ENCODE peak calls at places on chromosomes 16 and 17, in seven cellular contexts. Y, R, B, X, T, V and C are unnamed samples.

GRCh38 chr16:2934450-2934849 is 22.7 kb downstream of the FLYWCH1 start:
- DNase-seq in B (no peak), X (no peak), R (no peak), V (no peak), Y (no peak), T (no peak), C (no peak)

GRCh38 chr17:29617125-29617480 is 5.6 kb downstream of the CORO6 start:
- DNase-seq in V (peak; percentile 90), T (no peak), B (peak; percentile 84), Y (no peak), R (no peak), X (peak; percentile 91), C (peak; percentile 92)

GRCh38 chr17:62668091-62668804 is 40.8 kb downstream of the MRC2 start:
- DNase-seq in T (no peak), X (no peak), B (no peak), R (no peak), Y (no peak), V (no peak), C (no peak)

GRCh38 chr16:12679660-12680272 is 123.9 kb downstream of the CPPED1 start:
- DNase-seq in X (no peak), B (no peak), V (no peak), R (no peak), Y (no peak), T (no peak), C (no peak)

GRCh38 chr17:12592941-12593340 is 72.7 kb upstream of the MYOCD start:
- DNase-seq in B (no peak), T (no peak), X (no peak), R (no peak), V (no peak), Y (no peak), C (no peak)

GRCh38 chr17:75619506-75620431 is 13.5 kb upstream of the SMIM5 start:
- DNase-seq in X (peak; percentile 96), B (peak; percentile 75), R (no peak), V (no peak), T (no peak), Y (no peak), C (no peak)

GRCh38 chr17:36941265-36942021 is 4.2 kb downstream of the LHX1 start:
- DNase-seq in X (peak; percentile 74), Y (no peak), T (no peak), R (no peak), V (no peak), B (no peak), C (peak; percentile 22)

GRCh38 chr17:40560592-40561293 is 4.5 kb downstream of the CCR7 start:
- DNase-seq in R (peak; percentile 88), B (no peak), V (no peak), Y (no peak), T (no peak), X (no peak), C (no peak)

GRCh38 chr17:9670596-9670995 is 25.3 kb downstream of the USP43 start:
- DNase-seq in V (no peak), R (no peak), B (no peak), Y (no peak), T (no peak), X (no peak), C (no peak)

GRCh38 chr17:42809250-42809649 is 10.6 kb downstream of the CNTD1 start:
- DNase-seq in V (no peak), B (peak; percentile 49), T (peak; percentile 73), Y (peak; percentile 57), X (no peak), R (no peak), C (no peak)

GRCh38 chr17:77409282-77410161 is 268.8 kb downstream of the SEC14L1 start:
- DNase-seq in X (peak; percentile 71), B (no peak), R (no peak), Y (peak; percentile 58), T (peak; percentile 70), V (peak; percentile 69), C (peak; percentile 83)

GRCh38 chr16:4293181-4293716 is 20.4 kb upstream of the TFAP4 start:
- DNase-seq in B (no peak), T (no peak), Y (no peak), V (no peak), R (no peak), X (no peak), C (no peak)

GRCh38 chr16:86355951-86356350 is 154.4 kb upstream of the FOXF1 start:
- DNase-seq in T (no peak), X (no peak), B (no peak), V (no peak), Y (no peak), R (no peak), C (no peak)

GRCh38 chr17:36947922-36948716 is 635 bp upstream of the AATF start:
- DNase-seq in R (no peak), V (no peak), Y (no peak), X (no peak), B (no peak), T (no peak), C (no peak)

GRCh38 chr16:46884513-46885293 is 541 bp downstream of the GPT2 start:
- DNase-seq in Y (no peak), R (no peak), T (no peak), V (peak; percentile 28), B (no peak), X (no peak), C (no peak)

DNA sequence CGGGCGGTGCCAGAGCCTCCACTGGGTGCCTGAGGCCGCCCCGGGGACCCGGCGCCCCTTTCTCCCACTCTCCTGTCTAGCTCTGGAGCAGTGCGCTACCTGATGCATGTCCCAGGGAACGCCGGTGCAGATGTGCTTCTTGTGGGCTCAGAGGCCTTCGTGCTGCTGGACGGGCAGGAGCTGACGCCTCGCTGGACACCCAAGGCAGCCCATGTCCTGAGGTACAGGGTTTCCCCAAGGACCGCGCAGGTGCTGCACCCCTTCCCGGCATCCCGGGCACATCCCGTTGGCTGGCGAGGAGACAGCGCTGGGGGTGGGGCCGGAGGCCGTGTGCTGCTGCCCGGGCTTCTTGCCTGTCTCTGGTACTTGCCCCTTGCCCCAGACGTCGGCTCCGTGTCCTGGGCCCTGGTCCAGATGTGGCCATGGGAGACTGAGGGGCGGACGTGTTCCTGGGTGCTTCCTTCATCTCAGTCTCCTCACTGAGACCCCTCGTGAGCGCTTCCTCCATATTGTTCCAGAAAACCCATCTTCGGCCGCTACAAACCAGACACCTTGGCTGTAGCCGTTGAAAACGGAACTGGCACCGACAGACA is 12.5 kb downstream of the RGS11 start:
- DNase-seq in V (no peak), B (no peak), R (no peak), X (no peak), T (no peak), Y (no peak), C (peak; percentile 79)
- TF ChIP-seq EP300 in V (no peak), B (no peak), R (no peak), X (no peak), T (no peak), Y (no peak), C (no peak)

GRCh38 chr16:27088216-27088615 is 21.5 kb downstream of the C16orf82 start:
- DNase-seq in X (no peak), Y (no peak), R (no peak), V (no peak), T (no peak), B (no peak), C (no peak)

GRCh38 chr16:27080870-27081269 is 14.1 kb downstream of the C16orf82 start:
- DNase-seq in T (no peak), X (no peak), Y (no peak), R (no peak), B (peak; percentile 35), V (no peak), C (no peak)

GRCh38 chr16:27084296-27085065 is 17.8 kb downstream of the C16orf82 start:
- DNase-seq in T (no peak), V (no peak), Y (no peak), R (no peak), X (no peak), B (no peak), C (no peak)

GRCh38 chr16:27085182-27085581 is 18.5 kb downstream of the C16orf82 start:
- DNase-seq in X (no peak), R (no peak), V (no peak), B (no peak), T (no peak), Y (no peak), C (no peak)

GRCh38 chr16:27083861-27084261 is 17.1 kb downstream of the C16orf82 start:
- DNase-seq in T (no peak), V (no peak), X (peak; percentile 69), B (no peak), R (no peak), Y (no peak), C (peak; percentile 9)
- H3K27ac ChIP-seq in T (no peak overlapping the region), V (no peak overlapping the region), X (no peak overlapping the region), B (no peak overlapping the region), R (no peak overlapping the region), Y (no peak overlapping the region), C (no peak overlapping the region)

DNA sequence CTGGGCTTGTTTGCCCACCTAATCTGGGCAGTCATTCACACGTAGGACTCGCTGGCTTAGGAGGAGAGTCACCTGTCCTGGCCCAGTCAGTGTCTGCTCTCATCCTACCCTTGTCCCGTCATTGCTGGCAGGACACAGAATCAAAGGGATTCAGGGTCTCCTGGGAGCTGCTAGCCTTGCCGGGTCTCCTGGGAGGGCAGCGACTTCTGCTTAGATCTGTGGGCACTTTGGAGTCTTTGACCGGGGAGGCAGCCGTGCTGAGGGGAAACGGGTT is 12.6 kb downstream of the RAI1 start:
- DNase-seq in X (no peak), Y (no peak), R (no peak), V (no peak), T (no peak), B (no peak), C (no peak)
- TF ChIP-seq POLR2A in X (peak; percentile 37), Y (no peak), R (no peak), V (peak; percentile 3), T (no peak), B (no peak), C (peak; percentile 8)

GRCh38 chr17:78705071-78705470 is 77.0 kb downstream of the CYTH1 start:
- DNase-seq in T (no peak), V (no peak), R (no peak), X (no peak), B (no peak), Y (no peak), C (no peak)

GRCh38 chr17:78704594-78704993 is 77.5 kb downstream of the CYTH1 start:
- DNase-seq in R (no peak), B (no peak), V (no peak), Y (no peak), X (no peak), T (no peak), C (no peak)

GRCh38 chr17:78707923-78708322 is 74.2 kb downstream of the CYTH1 start:
- DNase-seq in R (no peak), B (no peak), Y (no peak), X (no peak), T (no peak), V (no peak), C (no peak)

GRCh38 chr17:78707016-78707415 is 75.1 kb downstream of the CYTH1 start:
- DNase-seq in V (no peak), B (no peak), R (no peak), Y (no peak), T (no peak), X (no peak), C (no peak)

DNA sequence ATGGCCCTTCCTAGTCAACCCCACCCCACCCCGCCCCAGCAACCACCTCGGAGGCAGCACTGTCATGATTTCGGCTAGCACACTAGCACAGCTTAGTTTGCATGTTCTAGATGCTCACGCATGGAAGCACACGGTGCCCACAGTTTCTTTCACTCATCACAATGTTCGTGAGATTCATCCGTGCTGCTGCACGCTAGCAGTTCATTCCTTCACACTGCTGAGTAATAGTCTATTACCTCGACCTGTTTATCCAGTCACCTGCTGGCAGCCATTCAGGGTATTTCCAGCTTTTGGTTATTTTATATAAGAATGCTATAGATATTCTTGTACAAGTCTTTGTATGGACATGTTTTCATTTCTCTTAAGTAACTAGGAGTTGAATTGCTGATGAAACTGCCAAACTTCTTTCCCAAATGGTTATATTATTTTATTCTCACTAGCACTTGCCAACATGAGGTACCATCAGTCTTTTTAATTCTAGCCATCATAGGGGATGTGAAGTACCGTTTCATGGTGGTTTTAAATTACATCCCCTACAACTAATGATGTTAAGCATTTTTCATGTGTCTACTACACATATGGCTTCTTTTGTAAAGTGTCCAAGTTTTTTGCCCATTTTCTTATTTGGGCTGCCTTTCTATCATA is 75.7 kb downstream of the CYTH1 start:
- DNase-seq in B (peak; percentile 73), V (peak; percentile 20), T (no peak), X (no peak), Y (no peak), R (no peak), C (no peak)
- TF ChIP-seq EP300 in B (peak; percentile 73), V (no peak), T (no peak), X (no peak), Y (no peak), R (no peak), C (no peak)